ENCODE peak calls at places on chromosomes 7 and 10, in seven cellular contexts. D is neuronal stem cell; P is tibial nerve; K is trophoblast cell; T is naive thymus-derived CD4-positive, alpha-beta T cell; V is A549; B is ovary. U is an unnamed sample. For H3K9me3, the result is how much of the 10 kb centered on the place peaks cover.

GRCh38 chr10:69506487-69506833 is 55.2 kb downstream of the TSPAN15 start:
- DNase-seq in D (no peak), P (no peak), K (no peak), T (no peak), V (no peak), B (no peak), U (peak)

GRCh38 chr10:102113956-102114857 is 6.0 kb downstream of the LDB1 start:
- DNase-seq in D (no peak), P (no peak), K (no peak), T (no peak), V (no peak), B (peak), U (peak)

GRCh38 chr10:550665-551460 is 138.6 kb downstream of the DIP2C start:
- DNase-seq in D (no peak), P (no peak), K (no peak), T (no peak), V (no peak), B (no peak), U (peak)

GRCh38 chr7:34991938-34992840 is 45.1 kb downstream of the DPY19L1 start:
- DNase-seq in D (no peak), P (no peak), K (no peak), T (no peak), V (no peak), B (no peak), U (peak)

GRCh38 chr7:23662124-23662982 is 17.6 kb upstream of the FAM221A start:
- DNase-seq in D (no peak), P (no peak), K (no peak), T (no peak), V (no peak), B (no peak), U (no peak)

GRCh38 chr7:116434820-116435341 is 64.7 kb upstream of the CAV2 start:
- DNase-seq in D (no peak), P (no peak), K (peak), T (no peak), V (no peak), B (no peak), U (peak)

GRCh38 chr7:73626814-73627213 is 2.5 kb upstream of the MLXIPL start:
- DNase-seq in D (no peak), P (no peak), K (no peak), T (no peak), V (no peak), B (no peak), U (peak)

GRCh38 chr7:55242613-55243012 is 122.5 kb upstream of the LANCL2 start:
- DNase-seq in D (no peak), P (no peak), K (no peak), T (no peak), V (no peak), B (no peak), U (no peak)

GRCh38 chr10:108591417-108591816 is 1331.9 kb downstream of the XPNPEP1 start:
- DNase-seq in D (no peak), P (no peak), K (no peak), T (no peak), V (no peak), B (no peak), U (no peak)

GRCh38 chr10:118662228-118663035 is 67.0 kb upstream of the PRLHR start:
- DNase-seq in D (no peak), P (no peak), K (no peak), T (peak), V (no peak), B (no peak), U (no peak)

GRCh38 chr10:42987121-42987541 is 89.7 kb upstream of the RET start:
- DNase-seq in D (no peak), P (no peak), K (no peak), T (no peak), V (no peak), B (peak), U (peak)

GRCh38 chr10:85612378-85612775 is 754.2 kb downstream of the GRID1 start:
- DNase-seq in D (no peak), P (no peak), K (no peak), T (peak), V (no peak), B (no peak), U (no peak)

GRCh38 chr10:51716981-51717380 is 17.6 kb upstream of the CSTF2T start:
- DNase-seq in D (no peak), P (no peak), K (peak), T (no peak), V (no peak), B (no peak), U (no peak)

GRCh38 chr7:98178321-98178720 is 32.9 kb upstream of the BHLHA15 start:
- DNase-seq in D (no peak), P (no peak), K (no peak), T (no peak), V (no peak), B (no peak), U (no peak)

GRCh38 chr10:116665541-116666125 is 44.9 kb downstream of the PNLIPRP2 start:
- DNase-seq in D (no peak), P (no peak), K (peak), T (no peak), V (no peak), B (peak), U (peak)

GRCh38 chr7:122622682-122623081 is 76.2 kb downstream of the RNF133 start:
- DNase-seq in D (no peak), P (no peak), K (no peak), T (no peak), V (no peak), B (no peak), U (no peak)

GRCh38 chr7:50857804-50858203 is 75.1 kb upstream of the GRB10 start:
- DNase-seq in D (no peak), P (no peak), K (no peak), T (no peak), V (no peak), B (no peak), U (no peak)

GRCh38 chr10:70267161-70267933 is 16.5 kb downstream of the NPFFR1 start:
- DNase-seq in D (no peak), P (no peak), K (peak), T (no peak), V (peak), B (no peak), U (peak)

GRCh38 chr10:28241766-28242399 is 61.0 kb downstream of the MPP7 start:
- DNase-seq in D (peak), P (no peak), K (peak), T (peak), V (peak), B (no peak), U (no peak)

GRCh38 chr10:29496341-29497162 is 138.2 kb downstream of the SVIL start:
- DNase-seq in D (peak), P (peak), K (peak), T (no peak), V (peak), B (peak), U (peak)

GRCh38 chr10:123149568-123150228 is 1.8 kb downstream of the HMX2 start:
- DNase-seq in D (peak), P (no peak), K (no peak), T (peak), V (no peak), B (no peak), U (peak)

GRCh38 chr10:1413823-1414222 is 323.5 kb downstream of the ADARB2 start:
- DNase-seq in D (no peak), P (no peak), K (no peak), T (no peak), V (no peak), B (no peak), U (no peak)

GRCh38 chr10:84429926-84430520 is 101.6 kb downstream of the CCSER2 start:
- DNase-seq in D (peak), P (no peak), K (peak), T (peak), V (peak), B (no peak), U (no peak)

GRCh38 chr10:125101581-125101980 is 58.8 kb downstream of the CTBP2 start:
- DNase-seq in D (no peak), P (no peak), K (no peak), T (no peak), V (no peak), B (peak), U (no peak)

GRCh38 chr10:113025487-113025886 is 75.4 kb downstream of the TCF7L2 start:
- DNase-seq in D (no peak), P (no peak), K (peak), T (no peak), V (no peak), B (no peak), U (no peak)

GRCh38 chr7:111113263-111114017 is 22.5 kb downstream of the LRRN3 start:
- DNase-seq in D (no peak), P (no peak), K (no peak), T (no peak), V (peak), B (no peak), U (peak)

GRCh38 chr10:37687581-37687980 is 169.8 kb downstream of the ZNF248 start:
- DNase-seq in D (no peak), P (no peak), K (no peak), T (no peak), V (no peak), B (no peak), U (no peak)

GRCh38 chr7:28926871-28927597 is 31.1 kb downstream of the TRIL start:
- DNase-seq in D (peak), P (peak), K (peak), T (peak), V (peak), B (peak), U (peak)

GRCh38 chr10:7312179-7312857 is 98.5 kb downstream of the SFMBT2 start:
- DNase-seq in D (no peak), P (no peak), K (no peak), T (no peak), V (no peak), B (no peak), U (no peak)

GRCh38 chr10:45612741-45613140 is 59.8 kb downstream of the ZFAND4 start:
- DNase-seq in D (no peak), P (no peak), K (no peak), T (no peak), V (no peak), B (no peak), U (no peak)

DNA sequence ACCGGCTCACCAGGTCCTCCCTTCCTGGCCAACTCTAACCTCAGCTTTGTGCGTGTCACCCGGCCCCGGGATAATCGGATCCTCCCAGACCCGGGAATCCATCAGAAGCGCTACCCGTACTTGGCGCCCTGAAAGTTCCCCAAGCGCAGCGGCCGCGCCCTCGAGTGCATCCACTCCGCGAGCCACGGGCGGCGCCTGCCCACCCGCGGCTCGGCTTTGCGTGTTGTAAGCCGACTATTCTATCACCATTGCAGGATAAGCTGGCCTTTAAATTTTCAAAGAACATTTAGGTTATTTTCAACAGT is 35.7 kb upstream of the EBLN1 start:
- DNase-seq in D (no peak), P (peak), K (no peak), T (peak), V (no peak), B (peak), U (no peak)
- H3K4me3 ChIP-seq in D (no peak), P (peak), K (no peak), T (peak), V (no peak), B (peak), U (peak)

DNA sequence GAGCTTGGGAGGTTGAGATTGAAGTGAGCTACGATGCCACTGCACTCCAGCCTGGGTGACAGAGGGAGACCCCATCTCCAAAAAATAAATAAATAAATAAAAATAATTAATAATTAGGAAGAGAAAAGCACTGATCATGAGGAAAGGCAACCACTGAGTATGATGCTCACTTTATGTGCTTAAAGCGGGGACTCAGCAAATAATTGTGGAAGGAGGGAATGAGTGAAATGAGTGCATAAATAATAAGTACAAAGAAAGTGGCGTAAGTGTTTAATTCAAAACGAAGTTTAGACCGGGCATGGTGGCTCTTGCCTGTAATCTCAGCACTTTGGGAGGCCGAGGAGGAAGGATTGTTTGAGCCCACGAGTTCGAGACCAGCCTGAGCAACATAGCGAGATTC is 94.9 kb upstream of the MKLN1 start:
- DNase-seq in D (no peak), P (no peak), K (no peak), T (no peak), V (no peak), B (no peak), U (no peak)
- H3K9me3 ChIP-seq in D (under half), P (under half), K (under half), T (under half), V (under half), B (under half), U (under half)

GRCh38 chr10:96267234-96267705 is 4.1 kb downstream of the BLNK start:
- DNase-seq in D (no peak), P (no peak), K (no peak), T (no peak), V (no peak), B (no peak), U (no peak)
- H3K4me3 ChIP-seq in D (no peak), P (no peak), K (no peak), T (no peak), V (no peak), B (no peak), U (no peak)

DNA sequence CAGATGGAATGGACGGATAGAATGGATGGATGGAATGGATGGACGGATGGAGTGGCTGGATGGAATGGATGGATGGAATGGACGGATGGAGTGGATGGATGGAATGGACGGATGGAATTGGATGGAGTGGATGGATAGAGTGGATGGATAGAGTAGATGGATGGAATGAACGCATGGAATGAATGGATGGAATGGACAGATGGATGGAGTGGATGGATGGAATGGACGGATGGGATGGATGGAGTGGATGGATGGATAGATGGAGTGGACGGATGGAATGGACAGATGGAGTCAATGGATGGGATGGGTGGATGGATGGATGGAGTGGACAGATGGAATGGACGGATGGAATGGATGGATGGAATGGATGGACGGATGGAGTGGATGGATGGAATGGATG is 259.7 kb upstream of the C7orf33 start:
- DNase-seq in D (no peak), P (no peak), K (no peak), T (no peak), V (no peak), B (no peak), U (no peak)
- H3K9me3 ChIP-seq in D (under half), P (under half), K (under half), T (under half), V (under half), B (under half), U (under half)

GRCh38 chr7:101166909-101167644 is 1.7 kb upstream of the VGF start:
- DNase-seq in D (no peak), P (no peak), K (no peak), T (no peak), V (no peak), B (no peak), U (peak)
- H3K4me3 ChIP-seq in D (no peak), P (no peak), K (no peak), T (no peak), V (peak), B (no peak), U (no peak)

GRCh38 chr10:23196915-23197314 is 4.8 kb downstream of the PTF1A start:
- DNase-seq in D (no peak), P (no peak), K (no peak), T (no peak), V (no peak), B (no peak), U (peak)
- H3K9me3 ChIP-seq in D (under half), P (under half), K (under half), T (under half), V (under half), B (under half), U (under half)

GRCh38 chr7:103648135-103648534 is 202.1 kb upstream of the SLC26A5 start:
- DNase-seq in D (no peak), P (no peak), K (no peak), T (no peak), V (no peak), B (no peak), U (no peak)
- H3K4me3 ChIP-seq in D (no peak), P (no peak), K (no peak), T (no peak), V (no peak), B (no peak), U (no peak)

GRCh38 chr10:129916506-129916995 is 47.5 kb downstream of the EBF3 start:
- DNase-seq in D (no peak), P (no peak), K (no peak), T (no peak), V (no peak), B (no peak), U (no peak)
- H3K9me3 ChIP-seq in D (under half), P (under half), K (under half), T (under half), V (under half), B (under half), U (under half)

GRCh38 chr10:11255156-11255555 is 237.5 kb downstream of the CELF2 start:
- DNase-seq in D (no peak), P (no peak), K (no peak), T (no peak), V (no peak), B (no peak), U (no peak)
- H3K4me3 ChIP-seq in D (no peak), P (no peak), K (peak), T (no peak), V (no peak), B (no peak), U (no peak)

GRCh38 chr10:81130014-81130413 is 592.3 kb downstream of the SH2D4B start:
- DNase-seq in D (no peak), P (no peak), K (no peak), T (no peak), V (no peak), B (no peak), U (no peak)

GRCh38 chr10:81127931-81128330 is 590.2 kb downstream of the SH2D4B start:
- DNase-seq in D (no peak), P (no peak), K (no peak), T (no peak), V (no peak), B (no peak), U (no peak)
- H3K9me3 ChIP-seq in D (under half), P (under half), K (under half), T (under half), V (under half), B (under half), U (under half)

U was measured in osteoblast.